ENCODE peak calls at places on chromosome 21, in six cellular contexts. N is mesothelial cell of epicardium; S is activated T-helper 1 cell treated with Interleukin-2 at 50 U/mL for 16 hours; Y is psoas muscle; D is stimulated activated CD8-positive, alpha-beta memory T cell treated with anti-CD3 and anti-CD28 coated beads, Interleukin-2, amount 100 ng/mL, for 48 hours; U is posterior vena cava. C is an unnamed sample.

GRCh38 chr21:16084776-16085364 is 355.1 kb downstream of the USP25 start:
- DNase-seq in N (no peak), S (no peak), Y (peak), D (no peak), U (peak), C (no peak)

GRCh38 chr21:27315373-27315772 is 348.5 kb upstream of the ADAMTS5 start:
- DNase-seq in N (no peak), S (no peak), Y (no peak), D (no peak), U (no peak), C (no peak)

GRCh38 chr21:25790122-25790951 is 55.6 kb downstream of the GABPA start:
- DNase-seq in N (no peak), S (no peak), Y (no peak), D (no peak), U (no peak), C (no peak)

GRCh38 chr21:46413365-46413696 is 45.4 kb upstream of the DIP2A start:
- DNase-seq in N (no peak), S (no peak), Y (no peak), D (no peak), U (peak), C (no peak)

GRCh38 chr21:44503901-44504399 is 36.0 kb downstream of the KRTAP10-1 start:
- DNase-seq in N (no peak), S (no peak), Y (no peak), D (no peak), U (no peak), C (no peak)

GRCh38 chr21:40404319-40404906 is 442.5 kb downstream of the DSCAM start:
- DNase-seq in N (no peak), S (no peak), Y (no peak), D (no peak), U (no peak), C (no peak)

GRCh38 chr21:34579411-34579810 is 35.5 kb downstream of the RCAN1 start:
- DNase-seq in N (no peak), S (no peak), Y (no peak), D (no peak), U (no peak), C (no peak)

GRCh38 chr21:17348357-17348756 is 164.5 kb upstream of the CXADR start:
- DNase-seq in N (no peak), S (no peak), Y (no peak), D (no peak), U (no peak), C (no peak)

GRCh38 chr21:43311303-43311817 is 115.6 kb downstream of the SIK1 start:
- DNase-seq in N (no peak), S (no peak), Y (peak), D (no peak), U (no peak), C (no peak)

GRCh38 chr21:31235671-31236450 is 108.2 kb downstream of the TIAM1 start:
- DNase-seq in N (no peak), S (no peak), Y (no peak), D (no peak), U (no peak), C (no peak)

GRCh38 chr21:43645414-43645891 is 13.8 kb downstream of the HSF2BP start:
- DNase-seq in N (no peak), S (no peak), Y (no peak), D (no peak), U (no peak), C (no peak)

GRCh38 chr21:36320421-36321324 is 676 bp downstream of the MORC3 start:
- DNase-seq in N (peak), S (no peak), Y (peak), D (peak), U (peak), C (no peak)

GRCh38 chr21:34909492-34910292 is 139.4 kb downstream of the RUNX1 start:
- DNase-seq in N (no peak), S (no peak), Y (no peak), D (no peak), U (no peak), C (no peak)

GRCh38 chr21:42574234-42575027 is 60.8 kb downstream of the SLC37A1 start:
- DNase-seq in N (no peak), S (no peak), Y (no peak), D (no peak), U (peak), C (no peak)

GRCh38 chr21:29436143-29436542 is 137.4 kb downstream of the BACH1 start:
- DNase-seq in N (no peak), S (peak), Y (no peak), D (peak), U (no peak), C (peak)

GRCh38 chr21:44568667-44569556 is 4.6 kb upstream of the KRTAP10-4 start:
- DNase-seq in N (no peak), S (no peak), Y (no peak), D (no peak), U (peak), C (no peak)

GRCh38 chr21:45768011-45768740 is 124.7 kb downstream of the PCBP3 start:
- DNase-seq in N (peak), S (no peak), Y (no peak), D (peak), U (no peak), C (no peak)

GRCh38 chr21:25871566-25871965 is 136.8 kb downstream of the GABPA start:
- DNase-seq in N (no peak), S (no peak), Y (no peak), D (no peak), U (no peak), C (no peak)

GRCh38 chr21:17738171-17738953 is 80.8 kb downstream of the C21orf91 start:
- DNase-seq in N (no peak), S (no peak), Y (no peak), D (no peak), U (no peak), C (no peak)

GRCh38 chr21:34818663-34819158 is 149.9 kb downstream of the CLIC6 start:
- DNase-seq in N (no peak), S (no peak), Y (no peak), D (no peak), U (no peak), C (no peak)

GRCh38 chr21:42121792-42122191 is 50.7 kb downstream of the UMODL1 start:
- DNase-seq in N (no peak), S (no peak), Y (no peak), D (no peak), U (no peak), C (no peak)

GRCh38 chr21:14452031-14452778 is 69.3 kb upstream of the HSPA13 start:
- DNase-seq in N (no peak), S (no peak), Y (no peak), D (no peak), U (no peak), C (no peak)

GRCh38 chr21:17708541-17709265 is 96.0 kb upstream of the BTG3 start:
- DNase-seq in N (no peak), S (no peak), Y (no peak), D (no peak), U (no peak), C (no peak)

GRCh38 chr21:27277122-27277521 is 310.2 kb upstream of the ADAMTS5 start:
- DNase-seq in N (no peak), S (no peak), Y (no peak), D (no peak), U (no peak), C (no peak)

GRCh38 chr21:34914239-34914638 is 134.9 kb downstream of the RUNX1 start:
- DNase-seq in N (no peak), S (no peak), Y (no peak), D (no peak), U (no peak), C (no peak)

GRCh38 chr21:42855937-42856335 is 23.4 kb downstream of the WDR4 start:
- DNase-seq in N (no peak), S (no peak), Y (no peak), D (no peak), U (no peak), C (no peak)

GRCh38 chr21:33345751-33346238 is 21.0 kb downstream of the IFNAR1 start:
- DNase-seq in N (no peak), S (no peak), Y (no peak), D (no peak), U (no peak), C (no peak)

GRCh38 chr21:45726438-45726837 is 82.9 kb downstream of the PCBP3 start:
- DNase-seq in N (no peak), S (no peak), Y (no peak), D (no peak), U (no peak), C (no peak)

GRCh38 chr21:17779486-17779885 is 39.7 kb downstream of the C21orf91 start:
- DNase-seq in N (no peak), S (no peak), Y (no peak), D (no peak), U (no peak), C (no peak)

GRCh38 chr21:36976882-36977651 is 10.6 kb upstream of the HLCS start:
- DNase-seq in N (no peak), S (no peak), Y (no peak), D (no peak), U (no peak), C (no peak)

GRCh38 chr21:46181953-46182547 is 2.2 kb downstream of the SPATC1L start:
- DNase-seq in N (no peak), S (no peak), Y (no peak), D (no peak), U (no peak), C (no peak)

GRCh38 chr21:33682992-33683627 is 40.8 kb downstream of the ITSN1 start:
- DNase-seq in N (no peak), S (no peak), Y (no peak), D (no peak), U (no peak), C (no peak)

GRCh38 chr21:39125752-39126485 is 57.3 kb downstream of the PSMG1 start:
- DNase-seq in N (no peak), S (no peak), Y (no peak), D (no peak), U (peak), C (no peak)

GRCh38 chr21:44829507-44830092 is 11.7 kb upstream of the SUMO3 start:
- DNase-seq in N (no peak), S (no peak), Y (no peak), D (no peak), U (no peak), C (no peak)

C was measured in CD4-positive, alpha-beta T cell.